ENCODE peak calls at places on chromosomes 2 and 18, in nine cellular contexts. U is HL-60, F is cardiac muscle cell, G is psoas muscle, Q is AG10803, V is A549, S is heart left ventricle, R is chondrocyte, C is BE2C. K is an unnamed sample.

GRCh38 chr18:45324489-45325111 is 290.7 kb upstream of the SLC14A2 start:
- DNase-seq in V (no peak), Q (peak; percentile 97), S (no peak), G (peak; percentile 88), F (no peak), U (no peak), R (no peak), C (no peak), K (no peak)

GRCh38 chr18:61295153-61295552 is 38.1 kb upstream of the CDH20 start:
- DNase-seq in R (no peak), C (no peak), Q (no peak), G (no peak), S (no peak), U (no peak), V (no peak), F (no peak), K (no peak)

GRCh38 chr18:10139783-10140410 is 226.1 kb downstream of the VAPA start:
- DNase-seq in V (peak; percentile 15), R (no peak), Q (peak; percentile 80), S (no peak), U (no peak), G (no peak), F (no peak), C (no peak), K (no peak)

GRCh38 chr2:222548997-222549396 is 106.9 kb downstream of the FARSB start:
- DNase-seq in G (no peak), C (no peak), F (no peak), Q (peak; percentile 18), S (no peak), U (no peak), V (no peak), R (no peak), K (no peak)

GRCh38 chr18:22314406-22314805 is 103.3 kb downstream of the CTAGE1 start:
- DNase-seq in F (no peak), R (no peak), V (no peak), S (no peak), C (no peak), G (peak; percentile 37), U (no peak), Q (peak; percentile 91), K (no peak)

GRCh38 chr18:7755753-7756475 is 188.8 kb downstream of the PTPRM start:
- DNase-seq in Q (peak; percentile 31), V (no peak), G (no peak), R (no peak), C (no peak), F (no peak), U (no peak), S (no peak), K (no peak)

GRCh38 chr2:182816856-182817255 is 49.6 kb downstream of the FRZB start:
- DNase-seq in C (no peak), S (no peak), U (no peak), G (no peak), V (no peak), R (no peak), Q (peak; percentile 8), F (no peak), K (no peak)

GRCh38 chr2:159803235-159803962 is 5.4 kb upstream of the CD302 start:
- DNase-seq in R (no peak), V (no peak), S (no peak), U (no peak), G (no peak), Q (no peak), F (no peak), C (no peak), K (no peak)

GRCh38 chr2:175627405-175627804 is 374.7 kb downstream of the LNPK start:
- DNase-seq in Q (peak; percentile 11), R (no peak), U (no peak), S (no peak), F (no peak), C (no peak), G (no peak), V (no peak), K (no peak)

GRCh38 chr2:88199912-88200682 is 30.0 kb downstream of the THNSL2 start:
- DNase-seq in S (no peak), C (no peak), F (peak; percentile 66), R (no peak), Q (no peak), G (peak; percentile 29), U (no peak), V (no peak), K (no peak)

GRCh38 chr18:395481-396250 is 104.8 kb downstream of the COLEC12 start:
- DNase-seq in S (no peak), C (peak; percentile 66), Q (peak; percentile 94), R (no peak), F (no peak), G (no peak), V (no peak), U (no peak), K (no peak)

GRCh38 chr2:135202751-135203150 is 150.7 kb downstream of the RAB3GAP1 start:
- DNase-seq in G (no peak), Q (no peak), S (no peak), V (no peak), R (no peak), U (no peak), F (no peak), C (no peak), K (no peak)

GRCh38 chr2:104385743-104386142 is 468.2 kb upstream of the POU3F3 start:
- DNase-seq in C (no peak), V (no peak), S (no peak), F (no peak), U (no peak), G (no peak), R (no peak), Q (no peak), K (no peak)

DNA sequence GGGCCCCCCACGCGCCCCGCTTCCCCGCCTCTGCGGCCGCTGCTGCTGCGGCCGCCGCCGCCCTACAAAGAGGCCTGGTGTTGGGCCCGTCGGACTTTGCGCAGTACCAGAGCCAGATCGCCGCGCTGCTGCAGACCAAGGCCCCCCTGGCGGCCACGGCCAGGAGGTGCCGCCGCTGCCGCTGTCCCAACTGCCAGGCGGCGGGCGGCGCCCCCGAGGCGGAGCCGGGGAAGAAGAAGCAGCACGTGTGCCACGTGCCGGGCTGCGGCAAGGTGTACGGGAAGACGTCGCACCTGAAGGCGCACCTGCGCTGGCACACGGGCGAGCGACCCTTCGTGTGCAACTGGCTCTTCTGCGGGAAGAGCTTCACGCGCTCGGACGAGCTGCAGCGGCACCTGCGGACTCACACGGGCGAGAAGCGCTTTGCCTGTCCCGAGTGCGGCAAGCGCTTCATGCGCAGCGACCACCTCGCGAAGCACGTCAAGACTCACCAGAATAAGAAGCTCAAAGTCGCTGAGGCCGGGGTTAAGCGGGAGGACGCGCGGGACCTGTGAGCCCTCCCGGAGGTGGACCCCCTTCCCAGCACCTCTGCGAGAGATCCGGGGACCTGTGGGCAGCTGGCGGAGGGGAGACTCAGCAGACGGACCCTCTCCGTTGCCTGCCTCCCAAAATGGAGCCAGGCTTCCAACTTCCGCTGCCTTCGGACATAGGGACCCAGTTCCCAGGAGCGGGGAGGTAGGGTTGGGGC is 1.9 kb downstream of the SP5 start:
- DNase-seq in R (no peak), G (peak; percentile 46), F (peak; percentile 78), Q (peak; percentile 31), C (peak; percentile 20), S (peak; percentile 69), U (no peak), V (peak; percentile 66), K (peak; percentile 65)
- TF ChIP-seq CTCF in R (peak; percentile 81), G (peak; percentile 44), F (peak; percentile 54), Q (peak; percentile 30), C (peak; percentile 9), S (peak; percentile 43), U (no peak), V (peak; percentile 36), K (peak; percentile 83)

GRCh38 chr18:53153800-53154199 is 813.8 kb downstream of the DCC start:
- DNase-seq in C (no peak), Q (no peak), U (no peak), R (no peak), F (no peak), G (no peak), V (no peak), S (no peak), K (no peak)

GRCh38 chr18:53148056-53148574 is 808.1 kb downstream of the DCC start:
- DNase-seq in U (no peak), C (no peak), F (no peak), S (no peak), Q (no peak), V (no peak), R (no peak), G (no peak), K (no peak)

GRCh38 chr18:53147472-53147871 is 807.5 kb downstream of the DCC start:
- DNase-seq in V (no peak), S (no peak), C (no peak), Q (no peak), G (no peak), U (no peak), R (no peak), F (no peak), K (no peak)

GRCh38 chr18:53152478-53152877 is 812.5 kb downstream of the DCC start:
- DNase-seq in R (no peak), U (no peak), S (no peak), G (no peak), F (peak; percentile 9), C (no peak), Q (no peak), V (no peak), K (no peak)

GRCh38 chr18:53153281-53153680 is 813.3 kb downstream of the DCC start:
- DNase-seq in G (no peak), S (no peak), R (no peak), C (peak; percentile 2), F (peak; percentile 32), U (no peak), Q (no peak), V (peak; percentile 1), K (peak; percentile 48)
- TF ChIP-seq CTCF in G (no peak), S (no peak), R (peak; percentile 58), C (peak; percentile 6), F (peak; percentile 3), U (no peak), Q (no peak), V (peak; percentile 17), K (peak; percentile 60)

DNA sequence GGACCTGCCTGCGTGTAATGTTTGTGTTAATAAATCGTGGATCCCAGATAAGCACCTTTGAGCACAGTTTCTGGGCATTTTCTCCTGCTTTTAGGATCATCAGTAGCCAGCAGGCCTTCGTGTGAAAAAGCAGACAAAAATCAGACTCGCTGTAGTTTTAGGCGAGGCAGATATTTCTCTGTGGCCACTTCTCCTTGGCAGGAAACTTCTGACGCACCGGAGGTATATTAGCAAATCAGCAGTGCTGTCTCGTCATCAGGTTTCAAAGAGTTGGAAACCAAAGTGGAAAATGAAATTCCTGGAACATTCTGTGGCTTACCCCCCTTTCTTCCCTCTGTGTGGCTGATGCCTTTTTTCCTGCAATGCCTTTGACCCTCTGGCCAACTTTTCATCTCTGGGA is 93.2 kb downstream of the RNF144A start:
- DNase-seq in R (no peak), U (no peak), Q (peak; percentile 93), G (no peak), F (no peak), S (no peak), V (no peak), C (no peak), K (no peak)
- TF ChIP-seq CTCF in R (no peak), U (no peak), Q (no peak), G (no peak), F (no peak), S (no peak), V (no peak), C (no peak), K (no peak)

GRCh38 chr18:35326695-35327387 is 17.4 kb downstream of the ZNF24 start:
- DNase-seq in C (no peak), R (no peak), Q (no peak), V (no peak), U (no peak), G (no peak), F (no peak), S (no peak), K (no peak)

GRCh38 chr18:35324926-35325655 is 19.1 kb downstream of the ZNF24 start:
- DNase-seq in G (no peak), C (no peak), U (no peak), R (no peak), Q (no peak), F (no peak), S (no peak), V (no peak), K (no peak)

GRCh38 chr18:35322486-35323258 is 21.5 kb downstream of the ZNF24 start:
- DNase-seq in U (no peak), S (no peak), Q (no peak), G (no peak), F (no peak), C (no peak), R (no peak), V (no peak), K (no peak)
- TF ChIP-seq CTCF in U (no peak), S (no peak), Q (no peak), G (no peak), F (no peak), C (no peak), R (no peak), V (no peak), K (no peak)

K was measured in mesothelial cell of epicardium.